ENCODE peak calls at places on chromosomes 1 and 21, in seven cellular contexts. A is MM.1S, H is colonic mucosa, E is tibial nerve, D is thoracic aorta, C is mucosa of descending colon, G is thyroid gland. T is an unnamed sample.

GRCh38 chr1:34470406-34470805 is 284.4 kb upstream of the GJB5 start:
- DNase-seq in A (no peak), H (no peak), C (no peak), D (no peak), G (no peak), E (no peak), T (no peak)

GRCh38 chr1:169525391-169525790 is 39.6 kb upstream of the SLC19A2 start:
- DNase-seq in A (no peak), H (no peak), G (no peak), C (no peak), E (no peak), D (no peak), T (no peak)

GRCh38 chr1:51833700-51834099 is 44.8 kb downstream of the NRDC start:
- DNase-seq in C (no peak), H (no peak), E (no peak), D (no peak), G (no peak), A (no peak), T (no peak)

GRCh38 chr1:150548632-150549495 is at the start of gene ADAMTSL4:
- DNase-seq in D (no peak), G (peak; percentile 73), A (peak; percentile 59), H (no peak), E (no peak), C (no peak), T (peak; percentile 90)

GRCh38 chr1:179813626-179814351 is 63.8 kb downstream of the TOR1AIP2 start:
- DNase-seq in E (no peak), C (no peak), G (no peak), H (no peak), A (no peak), D (no peak), T (peak; percentile 71)

GRCh38 chr1:235954306-235955283 is 87.9 kb upstream of the LYST start:
- DNase-seq in D (no peak), E (no peak), H (peak; percentile 62), A (peak; percentile 85), C (peak; percentile 85), G (peak; percentile 16), T (peak; percentile 94)

GRCh38 chr1:213604477-213604876 is 383.3 kb upstream of the PROX1 start:
- DNase-seq in G (no peak), A (no peak), E (no peak), D (no peak), C (no peak), H (no peak), T (no peak)

GRCh38 chr1:46638921-46639320 is 22.3 kb upstream of the MOB3C start:
- DNase-seq in H (no peak), C (no peak), G (no peak), E (no peak), A (no peak), D (no peak), T (no peak)

GRCh38 chr1:234591131-234591530 is 18.8 kb downstream of the IRF2BP2 start:
- DNase-seq in E (no peak), A (no peak), D (no peak), G (no peak), H (no peak), C (no peak), T (no peak)

GRCh38 chr1:93979718-93980319 is 70.6 kb upstream of the GCLM start:
- DNase-seq in D (no peak), G (peak; percentile 5), E (no peak), H (peak; percentile 58), C (no peak), A (no peak), T (no peak)

GRCh38 chr1:64984737-64985136 is 18.4 kb upstream of the JAK1 start:
- DNase-seq in C (no peak), H (no peak), D (no peak), G (no peak), A (no peak), E (no peak), T (no peak)

GRCh38 chr1:201426395-201427310 is 5.1 kb upstream of the TNNI1 start:
- DNase-seq in D (no peak), C (no peak), G (no peak), E (no peak), A (no peak), H (no peak), T (peak; percentile 57)

GRCh38 chr21:37166733-37167132 is 93.7 kb downstream of the TTC3 start:
- DNase-seq in E (no peak), A (peak; percentile 58), D (no peak), C (no peak), H (no peak), G (peak; percentile 7), T (no peak)

DNA sequence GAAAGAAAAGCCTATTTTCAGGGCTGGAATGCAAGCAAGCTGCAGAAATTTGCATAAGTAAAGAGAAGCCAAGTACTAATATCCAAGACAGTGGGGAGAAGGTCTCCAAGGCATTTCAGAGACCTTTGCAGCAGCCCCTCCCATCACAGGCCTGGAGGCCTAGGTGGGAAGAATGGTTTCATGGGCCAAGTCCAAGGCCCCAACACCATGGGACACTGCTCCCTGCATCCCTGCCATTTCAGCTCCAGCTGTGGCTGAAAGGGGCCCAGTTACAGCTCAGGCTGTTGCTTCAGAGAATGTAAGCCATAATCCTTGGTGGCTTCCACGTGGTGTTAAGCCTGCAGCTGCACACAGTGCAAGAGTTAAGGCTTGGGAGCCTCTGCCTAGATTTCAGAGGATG is 16.9 kb upstream of the COL6A1 start:
- DNase-seq in A (no peak), H (no peak), C (no peak), G (no peak), E (no peak), D (no peak), T (no peak)
- H3K9me3 ChIP-seq in A (no peaks in the 10 kb centered on the region), H (no peaks in the 10 kb centered on the region), C (peaks cover 2% of the 10 kb centered on the region), G (no peaks in the 10 kb centered on the region), E (no peaks in the 10 kb centered on the region), D (no peaks in the 10 kb centered on the region), T (peaks cover 41% of the 10 kb centered on the region)

GRCh38 chr1:6261615-6261995 is 707 bp upstream of the GPR153 start:
- DNase-seq in C (no peak), D (no peak), H (no peak), A (no peak), G (no peak), E (no peak), T (no peak)

GRCh38 chr1:6260961-6261614 is at the start of gene GPR153:
- DNase-seq in E (no peak), D (no peak), A (peak; percentile 45), C (no peak), G (peak; percentile 15), H (peak; percentile 57), T (no peak)

GRCh38 chr1:6263716-6264115 is 2.8 kb upstream of the GPR153 start:
- DNase-seq in H (no peak), A (no peak), E (no peak), D (no peak), C (no peak), G (no peak), T (no peak)

GRCh38 chr1:6260433-6260934 is 414 bp downstream of the GPR153 start:
- DNase-seq in E (no peak), H (no peak), A (no peak), G (no peak), C (no peak), D (no peak), T (no peak)

GRCh38 chr1:6262570-6263420 is 1.9 kb upstream of the GPR153 start:
- DNase-seq in H (peak; percentile 56), D (no peak), G (no peak), C (no peak), A (no peak), E (no peak), T (no peak)
- TF ChIP-seq CTCF in H (no peak), D (no peak), G (no peak), C (no peak), A (no peak), E (no peak), T (no peak)

GRCh38 chr1:152866321-152866720 is 6.5 kb downstream of the LCE7A start:
- DNase-seq in C (no peak), E (no peak), D (no peak), G (no peak), H (no peak), A (no peak), T (no peak)

GRCh38 chr1:152858062-152858461 is 1.7 kb upstream of the LCE7A start:
- DNase-seq in A (no peak), G (no peak), E (no peak), H (no peak), C (no peak), D (no peak), T (no peak)

GRCh38 chr1:152860129-152860528 is 333 bp downstream of the LCE7A start:
- DNase-seq in G (no peak), H (no peak), D (no peak), C (no peak), A (no peak), E (no peak), T (no peak)

GRCh38 chr1:152859696-152860095 is at the start of gene LCE7A:
- DNase-seq in D (no peak), G (no peak), H (no peak), E (no peak), A (no peak), C (no peak), T (no peak)

GRCh38 chr1:152861374-152861773 is 1.6 kb downstream of the LCE7A start:
- DNase-seq in D (no peak), H (no peak), G (no peak), E (no peak), C (no peak), A (no peak), T (no peak)
- H3K9me3 ChIP-seq in D (no peaks in the 10 kb centered on the region), H (no peaks in the 10 kb centered on the region), G (no peaks in the 10 kb centered on the region), E (no peaks in the 10 kb centered on the region), C (no peaks in the 10 kb centered on the region), A (no peaks in the 10 kb centered on the region), T (no peaks in the 10 kb centered on the region)

DNA sequence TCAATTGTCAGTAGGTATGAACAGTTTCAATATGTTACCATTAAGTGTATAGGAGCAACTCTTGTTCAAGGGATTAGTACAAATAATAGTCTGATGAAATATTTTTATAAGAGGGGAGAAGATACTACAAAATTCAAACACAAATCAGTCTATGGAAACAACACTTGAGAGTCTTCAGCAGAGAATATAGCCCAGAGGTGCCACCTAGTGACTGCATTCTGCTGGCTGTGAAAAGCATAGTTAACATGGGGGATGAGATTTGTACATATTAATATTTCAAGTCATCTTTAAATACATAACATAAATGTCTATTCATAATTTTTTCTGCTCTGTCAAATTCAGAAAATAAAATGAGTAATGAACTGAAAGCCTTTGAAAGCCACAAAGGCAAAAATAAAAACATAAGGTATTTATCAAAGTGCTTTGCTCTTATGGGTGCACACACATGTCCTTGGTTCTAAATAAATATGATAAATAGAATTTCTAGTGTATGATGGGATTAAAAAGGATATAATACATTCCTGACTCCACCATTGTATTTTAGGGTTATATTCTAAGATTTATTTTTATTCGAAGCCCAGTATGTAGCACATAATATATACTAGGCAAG is 440.9 kb upstream of the ZRANB2 start:
- DNase-seq in H (peak; percentile 65), A (peak; percentile 53), C (no peak), E (no peak), D (no peak), G (peak; percentile 28), T (no peak)
- TF ChIP-seq CTCF in H (peak; percentile 60), A (peak; percentile 66), C (no peak), E (peak; percentile 24), D (no peak), G (peak; percentile 55), T (no peak)